ENCODE peak calls at places on chromosome 15, in five cellular contexts. One of them, this sample, is unnamed.

GRCh38 chr15:76340802-76341365 is 4.3 kb downstream of the ISL2 start:
- DNase-seq in transverse colon: peak
- DNase-seq in stomach: no peak
- DNase-seq in suprapubic skin: no peak
- DNase-seq in A549: no peak
- DNase-seq in this sample: no peak

GRCh38 chr15:62928996-62929350 is 113.6 kb upstream of the TPM1 start:
- DNase-seq in transverse colon: no peak
- DNase-seq in suprapubic skin: no peak
- DNase-seq in A549: peak
- DNase-seq in stomach: no peak
- DNase-seq in this sample: no peak

GRCh38 chr15:52106641-52107040 is 5.9 kb downstream of the BCL2L10 start:
- DNase-seq in stomach: no peak
- DNase-seq in transverse colon: no peak
- DNase-seq in A549: no peak
- DNase-seq in suprapubic skin: no peak
- DNase-seq in this sample: no peak

GRCh38 chr15:98787190-98787589 is 138.9 kb downstream of the IGF1R start:
- DNase-seq in stomach: no peak
- DNase-seq in transverse colon: no peak
- DNase-seq in A549: no peak
- DNase-seq in suprapubic skin: no peak
- DNase-seq in this sample: no peak

GRCh38 chr15:101225658-101226057 is 26.2 kb downstream of the CHSY1 start:
- DNase-seq in stomach: no peak
- DNase-seq in suprapubic skin: no peak
- DNase-seq in A549: no peak
- DNase-seq in transverse colon: no peak
- DNase-seq in this sample: no peak

GRCh38 chr15:97521894-97522293 is 438.6 kb upstream of the ARRDC4 start:
- DNase-seq in stomach: no peak
- DNase-seq in A549: no peak
- DNase-seq in transverse colon: no peak
- DNase-seq in suprapubic skin: no peak
- DNase-seq in this sample: no peak

GRCh38 chr15:68256675-68257450 is 20.7 kb upstream of the FEM1B start:
- DNase-seq in stomach: peak
- DNase-seq in suprapubic skin: peak
- DNase-seq in transverse colon: peak
- DNase-seq in A549: peak
- DNase-seq in this sample: peak

GRCh38 chr15:48556159-48556897 is 89.2 kb downstream of the FBN1 start:
- DNase-seq in suprapubic skin: no peak
- DNase-seq in A549: no peak
- DNase-seq in transverse colon: no peak
- DNase-seq in stomach: no peak
- DNase-seq in this sample: no peak

GRCh38 chr15:60591491-60592385 is 112.8 kb upstream of the ICE2 start:
- DNase-seq in suprapubic skin: peak
- DNase-seq in stomach: peak
- DNase-seq in transverse colon: peak
- DNase-seq in A549: peak
- DNase-seq in this sample: no peak

GRCh38 chr15:39770748-39771689 is 11.6 kb downstream of the FSIP1 start:
- DNase-seq in A549: no peak
- DNase-seq in suprapubic skin: no peak
- DNase-seq in transverse colon: no peak
- DNase-seq in stomach: no peak
- DNase-seq in this sample: no peak

GRCh38 chr15:33084661-33085060 is 109.9 kb downstream of the FMN1 start:
- DNase-seq in stomach: no peak
- DNase-seq in suprapubic skin: no peak
- DNase-seq in transverse colon: no peak
- DNase-seq in A549: no peak
- DNase-seq in this sample: no peak

GRCh38 chr15:47757331-47757730 is 40.0 kb downstream of the SEMA6D start:
- DNase-seq in transverse colon: no peak
- DNase-seq in stomach: no peak
- DNase-seq in A549: no peak
- DNase-seq in suprapubic skin: no peak
- DNase-seq in this sample: no peak

GRCh38 chr15:39830166-39830565 is 47.5 kb upstream of the FSIP1 start:
- DNase-seq in stomach: no peak
- DNase-seq in transverse colon: no peak
- DNase-seq in suprapubic skin: no peak
- DNase-seq in A549: no peak
- DNase-seq in this sample: no peak

GRCh38 chr15:82810061-82810862 is 834 bp downstream of the WHAMM start:
- DNase-seq in suprapubic skin: peak
- DNase-seq in transverse colon: peak
- DNase-seq in A549: peak
- DNase-seq in stomach: peak
- DNase-seq in this sample: no peak

GRCh38 chr15:54560417-54560816 is 582.2 kb downstream of the UNC13C start:
- DNase-seq in transverse colon: no peak
- DNase-seq in stomach: no peak
- DNase-seq in suprapubic skin: no peak
- DNase-seq in A549: no peak
- DNase-seq in this sample: no peak

GRCh38 chr15:39362832-39363561 is 217.9 kb upstream of the THBS1 start:
- DNase-seq in stomach: no peak
- DNase-seq in transverse colon: no peak
- DNase-seq in suprapubic skin: no peak
- DNase-seq in A549: no peak
- DNase-seq in this sample: no peak

GRCh38 chr15:50685191-50685975 is 1.2 kb downstream of the TRPM7 start:
- DNase-seq in suprapubic skin: no peak
- DNase-seq in transverse colon: no peak
- DNase-seq in A549: no peak
- DNase-seq in stomach: no peak
- DNase-seq in this sample: no peak

GRCh38 chr15:101642361-101642760 is 9.8 kb downstream of the TM2D3 start:
- DNase-seq in A549: peak
- DNase-seq in stomach: no peak
- DNase-seq in transverse colon: no peak
- DNase-seq in suprapubic skin: no peak
- DNase-seq in this sample: no peak

GRCh38 chr15:73034213-73034612 is 18.1 kb upstream of the NEO1 start:
- DNase-seq in suprapubic skin: no peak
- DNase-seq in A549: no peak
- DNase-seq in transverse colon: no peak
- DNase-seq in stomach: no peak
- DNase-seq in this sample: no peak

GRCh38 chr15:65333863-65334262 is 29.4 kb downstream of the RNU5B-1 start:
- DNase-seq in stomach: no peak
- DNase-seq in A549: no peak
- DNase-seq in transverse colon: no peak
- DNase-seq in suprapubic skin: no peak
- DNase-seq in this sample: no peak

GRCh38 chr15:55615445-55615844 is 27.3 kb upstream of the PYGO1 start:
- DNase-seq in A549: no peak
- DNase-seq in transverse colon: no peak
- DNase-seq in suprapubic skin: no peak
- DNase-seq in stomach: no peak
- DNase-seq in this sample: no peak

GRCh38 chr15:100111103-100112060 is 230.4 kb downstream of the ADAMTS17 start:
- DNase-seq in stomach: peak
- DNase-seq in A549: peak
- DNase-seq in transverse colon: peak
- DNase-seq in suprapubic skin: peak
- DNase-seq in this sample: no peak

GRCh38 chr15:52642386-52643361 is 36.5 kb downstream of the ATOSA start:
- DNase-seq in transverse colon: no peak
- DNase-seq in stomach: no peak
- DNase-seq in suprapubic skin: no peak
- DNase-seq in A549: no peak
- DNase-seq in this sample: no peak

GRCh38 chr15:70096975-70097336 is 761 bp downstream of the TLE3 start:
- DNase-seq in suprapubic skin: no peak
- DNase-seq in A549: no peak
- DNase-seq in transverse colon: no peak
- DNase-seq in stomach: no peak
- DNase-seq in this sample: no peak

GRCh38 chr15:44812029-44812517 is 75.7 kb downstream of the TRIM69 start:
- DNase-seq in transverse colon: peak
- DNase-seq in A549: no peak
- DNase-seq in stomach: peak
- DNase-seq in suprapubic skin: no peak
- DNase-seq in this sample: no peak

GRCh38 chr15:44719293-44719999 is 8.1 kb downstream of the B2M start:
- DNase-seq in suprapubic skin: no peak
- DNase-seq in stomach: no peak
- DNase-seq in transverse colon: no peak
- DNase-seq in A549: no peak
- DNase-seq in this sample: no peak

GRCh38 chr15:70892912-70893560 is 410 bp downstream of the LRRC49 start:
- DNase-seq in suprapubic skin: no peak
- DNase-seq in transverse colon: peak
- DNase-seq in A549: peak
- DNase-seq in stomach: no peak
- DNase-seq in this sample: no peak

GRCh38 chr15:43528542-43529007 is 11.2 kb downstream of the MAP1A start:
- DNase-seq in A549: no peak
- DNase-seq in stomach: no peak
- DNase-seq in transverse colon: no peak
- DNase-seq in suprapubic skin: no peak
- DNase-seq in this sample: no peak

GRCh38 chr15:69304176-69304533 is 5.4 kb downstream of the PAQR5 start:
- DNase-seq in suprapubic skin: no peak
- DNase-seq in A549: peak
- DNase-seq in stomach: no peak
- DNase-seq in transverse colon: no peak
- DNase-seq in this sample: no peak

GRCh38 chr15:38905634-38906033 is 341.0 kb upstream of the RASGRP1 start:
- DNase-seq in transverse colon: no peak
- DNase-seq in stomach: no peak
- DNase-seq in suprapubic skin: no peak
- DNase-seq in A549: no peak
- DNase-seq in this sample: no peak

GRCh38 chr15:78506971-78507830 is at the start of gene HYKK:
- DNase-seq in transverse colon: peak
- DNase-seq in A549: peak
- DNase-seq in stomach: peak
- DNase-seq in suprapubic skin: peak
- DNase-seq in this sample: peak
- TF ChIP-seq POLR2A in transverse colon: peak
- TF ChIP-seq POLR2A in A549: peak
- TF ChIP-seq POLR2A in stomach: no peak
- TF ChIP-seq POLR2A in suprapubic skin: no peak
- TF ChIP-seq POLR2A in this sample: no peak

GRCh38 chr15:58161436-58161835 is 23.3 kb downstream of the AQP9 start:
- DNase-seq in transverse colon: no peak
- DNase-seq in A549: no peak
- DNase-seq in stomach: no peak
- DNase-seq in suprapubic skin: no peak
- DNase-seq in this sample: no peak

GRCh38 chr15:58171476-58172061 is 33.4 kb downstream of the AQP9 start:
- DNase-seq in A549: no peak
- DNase-seq in suprapubic skin: no peak
- DNase-seq in transverse colon: no peak
- DNase-seq in stomach: no peak
- DNase-seq in this sample: no peak

GRCh38 chr15:58169934-58170333 is 31.8 kb downstream of the AQP9 start:
- DNase-seq in transverse colon: no peak
- DNase-seq in suprapubic skin: no peak
- DNase-seq in stomach: no peak
- DNase-seq in A549: no peak
- DNase-seq in this sample: no peak

GRCh38 chr15:58165661-58166060 is 27.5 kb downstream of the AQP9 start:
- DNase-seq in transverse colon: no peak
- DNase-seq in A549: no peak
- DNase-seq in suprapubic skin: no peak
- DNase-seq in stomach: peak
- DNase-seq in this sample: peak

DNA sequence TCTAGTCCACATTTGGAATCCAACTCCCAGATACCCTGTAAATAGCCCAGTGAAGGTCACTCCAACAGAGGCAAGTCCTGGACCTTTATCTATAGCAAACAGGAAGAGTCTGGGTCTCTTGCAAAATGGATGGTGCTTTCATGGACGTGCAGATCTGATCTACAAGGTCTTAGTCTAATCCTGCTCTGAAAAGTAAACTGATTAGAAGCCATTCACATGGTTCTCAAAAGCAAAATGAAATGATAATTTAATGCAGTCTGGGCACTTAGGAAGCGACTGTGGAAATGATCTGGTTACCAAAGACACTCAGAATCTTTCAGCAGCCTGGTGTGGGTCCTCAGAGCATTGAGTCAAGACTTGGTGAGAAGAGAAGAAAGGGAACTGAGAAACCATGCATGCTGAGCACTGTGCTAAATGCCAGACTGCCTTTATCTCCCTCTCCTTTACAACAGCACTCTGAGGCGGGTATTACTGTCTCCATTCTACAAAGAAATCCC is 29.0 kb downstream of the AQP9 start:
- DNase-seq in transverse colon: no peak
- DNase-seq in stomach: no peak
- DNase-seq in suprapubic skin: no peak
- DNase-seq in A549: no peak
- DNase-seq in this sample: no peak
- TF ChIP-seq EP300 in transverse colon: no peak
- TF ChIP-seq EP300 in stomach: no peak
- TF ChIP-seq EP300 in suprapubic skin: no peak
- TF ChIP-seq EP300 in A549: no peak
- TF ChIP-seq EP300 in this sample: no peak

GRCh38 chr15:79815468-79815867 is 81.3 kb downstream of the MTHFS start:
- DNase-seq in suprapubic skin: no peak
- DNase-seq in stomach: no peak
- DNase-seq in transverse colon: no peak
- DNase-seq in A549: no peak
- DNase-seq in this sample: no peak
- TF ChIP-seq CTCF in suprapubic skin: no peak
- TF ChIP-seq CTCF in stomach: no peak
- TF ChIP-seq CTCF in transverse colon: no peak
- TF ChIP-seq CTCF in A549: no peak
- TF ChIP-seq CTCF in this sample: no peak

GRCh38 chr15:64070965-64071851 is 22.4 kb downstream of the CIAO2A start:
- DNase-seq in A549: peak
- DNase-seq in stomach: peak
- DNase-seq in transverse colon: peak
- DNase-seq in suprapubic skin: peak
- DNase-seq in this sample: peak
- TF ChIP-seq POLR2A in A549: no peak
- TF ChIP-seq POLR2A in stomach: no peak
- TF ChIP-seq POLR2A in transverse colon: no peak
- TF ChIP-seq POLR2A in suprapubic skin: no peak
- TF ChIP-seq POLR2A in this sample: no peak

This sample was measured in tibial nerve.